ENCODE peak calls at places on chromosomes 11 and 22, in four cellular contexts. J is T1000, Z is NCI-H748 treated with DMSO at 0.1 percent for 48 hours, H is anterior cingulate cortex. Q is an unnamed sample.

GRCh38 chr11:65498042-65498726 is 661 bp upstream of the MALAT1 start:
- DNase-seq in Z (peak), J (no peak), H (peak), Q (peak)

GRCh38 chr22:39520874-39521857 is 804 bp downstream of the ATF4 start:
- DNase-seq in Z (peak), H (peak), J (peak), Q (no peak)

GRCh38 chr11:67648140-67648795 is 2.3 kb downstream of the ACY3 start:
- DNase-seq in H (no peak), J (no peak), Z (no peak), Q (no peak)

GRCh38 chr11:47863189-47863892 is 15.2 kb upstream of the NUP160 start:
- DNase-seq in H (no peak), J (no peak), Z (no peak), Q (no peak)

GRCh38 chr11:20634044-20634443 is 34.6 kb downstream of the SLC6A5 start:
- DNase-seq in H (no peak), J (no peak), Z (no peak), Q (no peak)

GRCh38 chr11:131033151-131033651 is 116.9 kb upstream of the SNX19 start:
- DNase-seq in Z (no peak), H (no peak), J (peak), Q (no peak)

GRCh38 chr11:2770556-2771301 is 70.9 kb upstream of the KCNQ1OT1 start:
- DNase-seq in Z (no peak), J (no peak), H (no peak), Q (no peak)

GRCh38 chr22:37401401-37401859 is 25.8 kb downstream of the ELFN2 start:
- DNase-seq in J (no peak), Z (no peak), H (no peak), Q (no peak)

GRCh38 chr11:124879999-124880611 is 14.9 kb downstream of the ROBO3 start:
- DNase-seq in Z (no peak), H (no peak), J (no peak), Q (no peak)

GRCh38 chr22:39725351-39726035 is 154.9 kb downstream of the CACNA1I start:
- DNase-seq in J (no peak), Z (no peak), H (no peak), Q (no peak)

GRCh38 chr11:108647701-108648527 is 17.0 kb upstream of the DDX10 start:
- DNase-seq in J (peak), H (peak), Z (peak), Q (peak)

Q was measured in NCI-H446 treated with DMSO at 0.1 percent for 48 hours.